ENCODE peak calls at places on chromosomes 3 and 15, in six cellular contexts. U is tibial artery, S is SK-N-SH, D is IMR-90, B is HCT116, K is fibroblast of lung. Y is an unnamed sample.
A peak's percentile ranks its signal among the peaks of the same experiment; 100 is the strongest.

GRCh38 chr15:43249699-43250203 is 17.0 kb downstream of the TGM5 start:
- DNase-seq in U (no peak), S (no peak), D (peak; percentile 76), B (no peak), K (peak; percentile 97), Y (no peak)

GRCh38 chr3:85397434-85397833 is 438.6 kb downstream of the CADM2 start:
- DNase-seq in U (no peak), S (no peak), D (no peak), B (no peak), K (no peak), Y (no peak)

GRCh38 chr3:188421836-188422540 is 268.0 kb downstream of the LPP start:
- DNase-seq in U (no peak), S (no peak), D (no peak), B (no peak), K (no peak), Y (no peak)

GRCh38 chr3:159293493-159293892 is 491.6 kb downstream of the MFSD1 start:
- DNase-seq in U (no peak), S (no peak), D (no peak), B (no peak), K (no peak), Y (no peak)

GRCh38 chr15:59918994-59919951 is 84.8 kb upstream of the FOXB1 start:
- DNase-seq in U (no peak), S (no peak), D (peak; percentile 56), B (no peak), K (peak; percentile 88), Y (no peak)

GRCh38 chr3:27567251-27567650 is 83.1 kb upstream of the SLC4A7 start:
- DNase-seq in U (no peak), S (no peak), D (no peak), B (no peak), K (no peak), Y (no peak)

GRCh38 chr15:52183562-52184173 is 7.5 kb downstream of the GNB5 start:
- DNase-seq in U (no peak), S (peak; percentile 27), D (peak; percentile 39), B (no peak), K (peak; percentile 17), Y (peak; percentile 85)

GRCh38 chr3:62918752-62919151 is 43.5 kb upstream of the CADPS start:
- DNase-seq in U (no peak), S (no peak), D (no peak), B (no peak), K (peak; percentile 8), Y (no peak)

GRCh38 chr3:137325170-137325569 is 367.4 kb downstream of the IL20RB start:
- DNase-seq in U (no peak), S (no peak), D (no peak), B (no peak), K (no peak), Y (no peak)

GRCh38 chr15:40869686-40870085 is 4.3 kb downstream of the RHOV start:
- DNase-seq in U (no peak), S (no peak), D (no peak), B (no peak), K (no peak), Y (no peak)

GRCh38 chr3:123086110-123086642 is 19.4 kb downstream of the PDIA5 start:
- DNase-seq in U (no peak), S (no peak), D (peak; percentile 22), B (no peak), K (peak; percentile 26), Y (peak; percentile 15)
- H3K27ac ChIP-seq in U (peak overlapping the region; percentile 65), S (peak overlapping the region; percentile 96), D (no peak overlapping the region), B (no peak overlapping the region), K (no peak overlapping the region), Y (no peak overlapping the region)

GRCh38 chr3:46933261-46933660 is 43.3 kb downstream of the CCDC12 start:
- DNase-seq in U (peak; percentile 60), S (no peak), D (no peak), B (no peak), K (no peak), Y (no peak)

GRCh38 chr3:46935168-46935858 is 41.2 kb downstream of the CCDC12 start:
- DNase-seq in U (peak; percentile 97), S (peak; percentile 64), D (peak; percentile 96), B (peak; percentile 65), K (peak; percentile 98), Y (peak; percentile 94)

GRCh38 chr3:46934508-46935167 is 41.9 kb downstream of the CCDC12 start:
- DNase-seq in U (peak; percentile 74), S (peak; percentile 43), D (no peak), B (no peak), K (no peak), Y (no peak)

GRCh38 chr3:46932455-46933225 is 43.9 kb downstream of the CCDC12 start:
- DNase-seq in U (peak; percentile 52), S (no peak), D (no peak), B (no peak), K (no peak), Y (no peak)

GRCh38 chr3:46934067-46934466 is 42.5 kb downstream of the CCDC12 start:
- DNase-seq in U (peak; percentile 72), S (peak; percentile 41), D (no peak), B (no peak), K (no peak), Y (no peak)
- H3K27ac ChIP-seq in U (peak overlapping the region; percentile 80), S (peak overlapping the region; percentile 89), D (no peak overlapping the region), B (peak overlapping the region; percentile 53), K (peak overlapping the region; percentile 78), Y (no peak overlapping the region)

DNA sequence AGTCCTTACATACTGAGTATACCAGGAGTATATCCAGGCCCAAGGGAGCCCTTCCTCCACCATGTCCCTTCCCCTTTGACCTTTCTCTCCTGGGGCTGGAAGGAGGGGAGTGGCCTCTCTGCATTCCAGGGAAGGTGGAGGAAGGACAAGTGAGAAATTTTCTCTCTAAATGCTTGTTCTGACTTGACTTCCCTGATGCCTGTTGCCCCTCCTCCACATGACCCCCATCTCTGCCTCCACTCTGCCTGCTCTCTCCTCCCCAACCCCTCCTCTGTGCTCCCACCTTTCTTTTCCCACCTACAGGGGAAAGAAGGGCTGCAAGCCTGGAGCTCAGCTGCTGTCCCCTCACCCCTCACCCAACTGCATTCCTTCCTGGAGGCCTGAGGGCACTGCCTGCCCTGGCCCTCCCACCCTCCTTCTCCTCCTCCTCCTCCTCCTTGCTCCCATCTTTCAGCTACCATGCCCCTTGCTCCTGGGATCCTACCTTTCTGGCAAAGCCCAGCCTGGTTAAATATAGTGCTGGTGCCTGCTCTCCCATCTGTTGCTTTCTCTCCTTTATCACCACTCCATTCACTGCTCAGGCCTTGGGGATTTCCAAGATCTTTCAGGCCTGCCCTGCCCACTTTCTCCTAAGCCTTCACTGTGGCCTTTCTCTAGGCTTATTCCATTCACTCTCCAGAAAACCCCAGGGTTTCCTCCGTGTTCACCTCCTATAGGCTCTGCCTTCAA is 8.5 kb upstream of the DAG1 start:
- DNase-seq in U (no peak), S (no peak), D (peak; percentile 57), B (no peak), K (peak; percentile 40), Y (peak; percentile 89)
- H3K27ac ChIP-seq in U (no peak overlapping the region), S (no peak overlapping the region), D (no peak overlapping the region), B (no peak overlapping the region), K (no peak overlapping the region), Y (peak overlapping the region; percentile 57)

GRCh38 chr3:155908086-155908485 is 37.6 kb downstream of the GMPS start:
- DNase-seq in U (no peak), S (no peak), D (no peak), B (no peak), K (no peak), Y (peak; percentile 63)

GRCh38 chr3:155912090-155912489 is 41.6 kb downstream of the GMPS start:
- DNase-seq in U (no peak), S (no peak), D (no peak), B (no peak), K (no peak), Y (no peak)

GRCh38 chr3:155917781-155918180 is 47.3 kb downstream of the GMPS start:
- DNase-seq in U (no peak), S (no peak), D (peak; percentile 37), B (no peak), K (no peak), Y (no peak)

GRCh38 chr3:155908605-155909004 is 38.2 kb downstream of the GMPS start:
- DNase-seq in U (no peak), S (no peak), D (no peak), B (no peak), K (no peak), Y (no peak)

DNA sequence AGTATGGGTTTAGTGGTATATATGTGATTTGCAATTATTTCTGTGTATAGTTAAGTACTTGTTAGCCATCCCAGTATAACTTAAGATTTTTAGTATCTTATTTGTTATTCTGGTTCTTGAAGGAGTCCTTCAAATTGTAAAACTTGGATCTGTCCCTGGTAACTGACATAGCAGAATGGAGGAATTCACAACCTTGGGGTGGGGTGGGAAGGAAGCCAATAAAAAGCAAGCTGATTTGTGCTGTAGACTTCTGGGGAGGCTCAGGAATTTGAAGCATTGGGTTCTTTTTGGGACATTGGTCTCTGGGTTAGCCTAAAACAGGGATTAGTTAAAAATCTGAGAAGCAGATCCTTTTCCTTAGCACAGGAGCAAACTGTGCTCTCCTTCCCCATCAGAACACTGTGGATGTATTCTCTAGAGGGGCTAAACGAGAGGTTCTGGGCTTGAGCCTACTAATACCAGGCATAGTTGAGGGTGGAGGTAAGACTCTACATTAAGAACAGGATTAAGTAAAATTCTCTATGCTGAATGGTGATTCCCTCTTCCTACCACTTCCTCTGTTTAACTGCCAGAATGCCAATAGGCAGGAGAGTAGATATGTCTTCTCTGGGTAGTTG is 42.2 kb downstream of the GMPS start:
- DNase-seq in U (no peak), S (no peak), D (peak; percentile 39), B (no peak), K (peak; percentile 76), Y (no peak)
- H3K27ac ChIP-seq in U (peak overlapping the region; percentile 35), S (peak overlapping the region; percentile 39), D (peak overlapping the region; percentile 44), B (no peak overlapping the region), K (no peak overlapping the region), Y (no peak overlapping the region)

GRCh38 chr3:184316792-184317191 is 2.4 kb downstream of the EIF4G1 start:
- DNase-seq in U (no peak), S (no peak), D (no peak), B (no peak), K (no peak), Y (no peak)
- H3K27ac ChIP-seq in U (peak overlapping the region; percentile 97), S (no peak overlapping the region), D (peak overlapping the region; percentile 5), B (peak overlapping the region; percentile 87), K (peak overlapping the region; percentile 95), Y (no peak overlapping the region)

GRCh38 chr3:129734449-129734848 is 128.0 kb upstream of the PLXND1 start:
- DNase-seq in U (no peak), S (no peak), D (no peak), B (no peak), K (no peak), Y (no peak)

GRCh38 chr3:129736070-129736469 is 129.6 kb upstream of the PLXND1 start:
- DNase-seq in U (no peak), S (no peak), D (no peak), B (no peak), K (no peak), Y (no peak)

GRCh38 chr3:129732200-129732876 is 125.9 kb upstream of the PLXND1 start:
- DNase-seq in U (no peak), S (no peak), D (peak; percentile 75), B (no peak), K (peak; percentile 51), Y (no peak)

GRCh38 chr3:129738189-129738588 is 131.7 kb upstream of the PLXND1 start:
- DNase-seq in U (no peak), S (no peak), D (no peak), B (no peak), K (no peak), Y (no peak)

GRCh38 chr3:129735638-129736037 is 129.2 kb upstream of the PLXND1 start:
- DNase-seq in U (no peak), S (no peak), D (no peak), B (no peak), K (no peak), Y (no peak)
- H3K27ac ChIP-seq in U (no peak overlapping the region), S (no peak overlapping the region), D (no peak overlapping the region), B (no peak overlapping the region), K (no peak overlapping the region), Y (no peak overlapping the region)

Y was measured in endodermal cell.